ENCODE peak calls at places on chromosomes 4 and X, in four cellular contexts. X is IMR-90; W is CD8-positive, alpha-beta T cell; B is effector memory CD4-positive, alpha-beta T cell. Q is an unnamed sample.

GRCh38 chr4:151627491-151627890 is 133.3 kb downstream of the GATB start:
- DNase-seq in X (peak; percentile 15), B (no peak), W (no peak), Q (peak; percentile 8)

GRCh38 chr4:55675196-55675793 is 39.2 kb upstream of the NMU start:
- DNase-seq in X (no peak), W (no peak), B (no peak), Q (no peak)

GRCh38 chrX:117305168-117305766 is 811.3 kb downstream of the KLHL13 start:
- DNase-seq in W (no peak), B (no peak), X (no peak), Q (no peak)

GRCh38 chr4:152983774-152984411 is 47.8 kb downstream of the FHDC1 start:
- DNase-seq in B (no peak), X (peak; percentile 45), W (no peak), Q (peak; percentile 5)

GRCh38 chr4:13537832-13538177 is 6.5 kb downstream of the NKX3-2 start:
- DNase-seq in W (no peak), X (no peak), B (no peak), Q (no peak)

GRCh38 chr4:28296239-28296638 is 1435.6 kb downstream of the STIM2 start:
- DNase-seq in X (no peak), B (no peak), W (no peak), Q (no peak)

GRCh38 chrX:16160729-16161128 is 6.6 kb upstream of the MAGEB17 start:
- DNase-seq in X (peak; percentile 88), W (no peak), B (no peak), Q (peak; percentile 33)

GRCh38 chr4:23388699-23389395 is 501.0 kb downstream of the PPARGC1A start:
- DNase-seq in X (no peak), B (no peak), W (no peak), Q (no peak)

GRCh38 chrX:150255441-150256296 is 107.4 kb upstream of the MAMLD1 start:
- DNase-seq in W (no peak), B (no peak), X (no peak), Q (no peak)

GRCh38 chr4:154082760-154083530 is 294.1 kb upstream of the SFRP2 start:
- DNase-seq in B (no peak), X (no peak), W (no peak), Q (no peak)

GRCh38 chr4:8180310-8181093 is 18.6 kb upstream of the SH3TC1 start:
- DNase-seq in W (no peak), B (no peak), X (no peak), Q (no peak)

GRCh38 chr4:186021461-186022167 is 47.3 kb upstream of the TLR3 start:
- DNase-seq in X (peak; percentile 20), W (no peak), B (no peak), Q (no peak)

GRCh38 chr4:109915385-109916002 is 2.8 kb downstream of the EGF start:
- DNase-seq in W (no peak), X (no peak), B (no peak), Q (no peak)

GRCh38 chr4:174365018-174365587 is 81.4 kb downstream of the CEP44 start:
- DNase-seq in X (peak; percentile 38), B (no peak), W (no peak), Q (no peak)

GRCh38 chr4:94577136-94577535 is 125.4 kb downstream of the PDLIM5 start:
- DNase-seq in B (no peak), X (peak; percentile 67), W (no peak), Q (no peak)

GRCh38 chr4:99043346-99043745 is 45.2 kb downstream of the ADH5 start:
- DNase-seq in W (no peak), X (no peak), B (no peak), Q (no peak)

GRCh38 chr4:128916832-128917231 is 107.3 kb downstream of the JADE1 start:
- DNase-seq in B (no peak), X (no peak), W (peak; percentile 3), Q (no peak)

GRCh38 chr4:123338715-123339114 is 57.9 kb upstream of the SPRY1 start:
- DNase-seq in W (no peak), X (no peak), B (no peak), Q (no peak)

GRCh38 chr4:54545663-54546424 is 111.9 kb upstream of the KIT start:
- DNase-seq in W (no peak), X (peak; percentile 26), B (no peak), Q (no peak)

GRCh38 chr4:77560170-77560569 is 45.5 kb upstream of the CXCL13 start:
- DNase-seq in X (no peak), B (no peak), W (no peak), Q (no peak)

GRCh38 chr4:77586953-77587383 is 18.7 kb upstream of the CXCL13 start:
- DNase-seq in B (no peak), X (no peak), W (no peak), Q (peak; percentile 33)

GRCh38 chr4:8110071-8110986 is 48.3 kb downstream of the ABLIM2 start:
- DNase-seq in X (no peak), B (no peak), W (no peak), Q (no peak)

GRCh38 chrX:116961872-116962582 is 499.3 kb upstream of the CT83 start:
- DNase-seq in W (no peak), B (no peak), X (no peak), Q (no peak)

GRCh38 chrX:8404958-8405357 is 59.7 kb upstream of the VCX3B start:
- DNase-seq in X (no peak), W (no peak), B (no peak), Q (no peak)

GRCh38 chr4:1445716-1446445 is 39.6 kb upstream of the NKX1-1 start:
- DNase-seq in W (no peak), B (no peak), X (no peak), Q (no peak)

GRCh38 chr4:177450421-177451107 is 8.3 kb upstream of the AGA start:
- DNase-seq in W (no peak), B (no peak), X (peak; percentile 29), Q (no peak)

GRCh38 chrX:101550362-101550761 is at the start of gene ARMCX1:
- DNase-seq in B (no peak), X (peak; percentile 74), W (no peak), Q (peak; percentile 51)

GRCh38 chr4:75831856-75832405 is 70.3 kb downstream of the PPEF2 start:
- DNase-seq in X (no peak), B (no peak), W (no peak), Q (no peak)

GRCh38 chrX:119481218-119481875 is 13.1 kb downstream of the SLC25A5 start:
- DNase-seq in X (no peak), B (no peak), W (no peak), Q (no peak)

GRCh38 chr4:21768349-21769310 is 179.9 kb downstream of the KCNIP4 start:
- DNase-seq in X (peak; percentile 52), W (no peak), B (no peak), Q (no peak)

GRCh38 chrX:96590403-96590802 is 94.2 kb upstream of the DIAPH2 start:
- DNase-seq in X (no peak), W (no peak), B (no peak), Q (no peak)

GRCh38 chrX:110210417-110211139 is 107.3 kb downstream of the AMMECR1 start:
- DNase-seq in X (peak; percentile 96), W (no peak), B (no peak), Q (peak; percentile 75)

GRCh38 chrX:20514358-20514757 is 247.6 kb upstream of the RPS6KA3 start:
- DNase-seq in W (no peak), X (peak; percentile 83), B (no peak), Q (peak; percentile 64)

GRCh38 chr4:140246216-140246615 is 92.2 kb upstream of the MAML3 start:
- DNase-seq in X (no peak), W (no peak), B (no peak), Q (no peak)

GRCh38 chr4:103996637-103997036 is 276.9 kb upstream of the TACR3 start:
- DNase-seq in X (no peak), B (no peak), W (no peak), Q (peak; percentile 65)
- H3K4me3 ChIP-seq in X (no peak overlapping the region), B (no peak overlapping the region), W (no peak overlapping the region), Q (no peak overlapping the region)

GRCh38 chrX:33339219-33339618 is 127.9 kb upstream of the DMD start:
- DNase-seq in X (peak; percentile 16), W (no peak), B (no peak), Q (no peak)
- H3K4me3 ChIP-seq in X (no peak overlapping the region), W (no peak overlapping the region), B (no peak overlapping the region), Q (peak overlapping the region; percentile 22)

DNA sequence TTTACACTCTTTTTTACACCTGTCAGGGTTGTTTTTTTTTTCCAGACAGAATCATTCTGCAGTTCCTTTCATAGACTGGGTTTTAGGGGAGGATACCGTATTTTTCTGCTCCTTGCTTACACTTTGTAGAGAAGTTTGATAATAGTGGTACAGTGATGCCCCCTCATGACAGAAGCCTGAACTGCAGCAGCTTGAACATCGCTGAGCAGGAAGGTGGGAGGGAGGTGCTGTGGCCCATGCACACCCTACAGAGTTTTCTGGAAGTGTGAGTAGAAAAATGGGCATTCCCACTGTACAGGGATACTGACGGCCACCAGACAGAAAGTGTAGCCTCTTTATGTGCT is 54.5 kb downstream of the RAB40A start:
- DNase-seq in B (peak; percentile 56), X (peak; percentile 72), W (peak; percentile 54), Q (no peak)
- H3K4me3 ChIP-seq in B (peak overlapping the region; percentile 51), X (no peak overlapping the region), W (peak overlapping the region; percentile 43), Q (no peak overlapping the region)

GRCh38 chr4:116860891-116861290 is 224.5 kb downstream of the TRAM1L1 start:
- DNase-seq in W (no peak), B (no peak), X (no peak), Q (no peak)
- H3K4me3 ChIP-seq in W (no peak overlapping the region), B (no peak overlapping the region), X (no peak overlapping the region), Q (no peak overlapping the region)

GRCh38 chr4:108117473-108118182 is 51.1 kb downstream of the LEF1 start:
- DNase-seq in W (no peak), B (no peak), X (no peak), Q (no peak)

GRCh38 chr4:108118505-108118904 is 50.2 kb downstream of the LEF1 start:
- DNase-seq in W (no peak), X (no peak), B (no peak), Q (no peak)

GRCh38 chr4:108114503-108114902 is 54.2 kb downstream of the LEF1 start:
- DNase-seq in W (no peak), B (no peak), X (no peak), Q (no peak)

GRCh38 chr4:108115168-108115526 is 53.6 kb downstream of the LEF1 start:
- DNase-seq in B (no peak), X (no peak), W (no peak), Q (no peak)

DNA sequence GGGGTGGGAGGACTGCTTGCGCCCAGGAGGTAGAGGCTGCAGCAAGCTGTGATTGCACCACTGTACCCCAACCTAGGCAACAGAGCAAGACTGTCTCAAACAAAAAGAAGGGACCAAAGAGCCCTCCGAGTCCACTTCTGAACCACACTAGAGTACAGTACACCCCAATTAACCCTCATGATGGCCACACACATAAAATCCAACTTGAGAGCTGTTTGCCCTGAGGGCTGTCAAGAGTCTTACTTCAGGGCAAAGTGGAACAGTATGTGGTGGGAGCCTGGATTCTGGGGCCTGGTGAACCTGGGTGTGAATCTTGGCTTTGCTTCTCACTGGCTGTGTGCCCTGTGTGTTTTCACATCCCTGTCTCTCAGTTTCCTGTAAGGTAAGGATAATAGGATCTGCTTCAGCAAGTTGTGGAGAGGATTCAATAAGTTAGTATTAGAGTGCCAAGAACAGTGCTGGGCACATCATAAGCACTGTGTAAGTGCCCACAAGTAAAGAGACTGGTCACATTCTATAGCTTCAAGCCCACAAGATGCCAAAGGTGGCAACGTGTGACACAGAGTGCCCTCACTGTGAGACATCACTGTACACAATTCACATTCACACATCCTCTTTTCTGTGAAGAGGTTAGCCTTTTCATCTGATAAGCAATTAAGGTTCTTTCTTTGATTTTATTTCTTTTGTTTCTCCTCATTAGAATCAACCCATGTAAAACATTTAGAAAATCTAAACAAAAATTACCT is 52.1 kb downstream of the LEF1 start:
- DNase-seq in W (no peak), X (no peak), B (no peak), Q (no peak)
- H3K4me3 ChIP-seq in W (peak overlapping the region; percentile 24), X (no peak overlapping the region), B (no peak overlapping the region), Q (no peak overlapping the region)